ENCODE peak calls at places on chromosome 11, in six cellular contexts. One of them, this sample, is unnamed. For H3K4me1, the result is how much of the 10 kb centered on the place peaks cover.

GRCh38 chr11:116935514-116935913 is 98.1 kb upstream of the APOA1 start:
- ATAC-seq in A549: no peak
- ATAC-seq in GM12878: no peak
- ATAC-seq in K562: no peak
- ATAC-seq in upper lobe of left lung: no peak
- ATAC-seq in HepG2: no peak
- ATAC-seq in this sample: no peak

GRCh38 chr11:109033627-109034340 is 368.9 kb downstream of the DDX10 start:
- ATAC-seq in HepG2: no peak
- ATAC-seq in upper lobe of left lung: no peak
- ATAC-seq in K562: no peak
- ATAC-seq in GM12878: no peak
- ATAC-seq in A549: no peak
- ATAC-seq in this sample: no peak

GRCh38 chr11:72406536-72407507 is 27.5 kb downstream of the CLPB start:
- ATAC-seq in HepG2: peak
- ATAC-seq in A549: no peak
- ATAC-seq in upper lobe of left lung: no peak
- ATAC-seq in K562: no peak
- ATAC-seq in GM12878: no peak
- ATAC-seq in this sample: no peak

GRCh38 chr11:131643171-131643570 is 272.8 kb downstream of the NTM start:
- ATAC-seq in HepG2: no peak
- ATAC-seq in upper lobe of left lung: peak
- ATAC-seq in GM12878: no peak
- ATAC-seq in K562: no peak
- ATAC-seq in A549: no peak
- ATAC-seq in this sample: no peak

GRCh38 chr11:67468509-67468834 is 579 bp downstream of the TMEM134 start:
- ATAC-seq in GM12878: peak
- ATAC-seq in K562: no peak
- ATAC-seq in A549: peak
- ATAC-seq in upper lobe of left lung: no peak
- ATAC-seq in HepG2: peak
- ATAC-seq in this sample: no peak

GRCh38 chr11:76543006-76543703 is 98.3 kb downstream of the EMSY start:
- ATAC-seq in upper lobe of left lung: no peak
- ATAC-seq in K562: peak
- ATAC-seq in A549: no peak
- ATAC-seq in GM12878: no peak
- ATAC-seq in HepG2: no peak
- ATAC-seq in this sample: no peak

GRCh38 chr11:30447246-30447645 is 124.3 kb downstream of the ARL14EP start:
- ATAC-seq in A549: no peak
- ATAC-seq in HepG2: no peak
- ATAC-seq in GM12878: no peak
- ATAC-seq in upper lobe of left lung: no peak
- ATAC-seq in K562: no peak
- ATAC-seq in this sample: no peak

GRCh38 chr11:122002926-122003325 is 113.1 kb downstream of the BLID start:
- ATAC-seq in HepG2: no peak
- ATAC-seq in K562: no peak
- ATAC-seq in A549: no peak
- ATAC-seq in upper lobe of left lung: no peak
- ATAC-seq in GM12878: no peak
- ATAC-seq in this sample: no peak

GRCh38 chr11:68589817-68590216 is 94.5 kb upstream of the GAL start:
- ATAC-seq in A549: no peak
- ATAC-seq in K562: no peak
- ATAC-seq in HepG2: no peak
- ATAC-seq in upper lobe of left lung: no peak
- ATAC-seq in GM12878: no peak
- ATAC-seq in this sample: no peak

GRCh38 chr11:118908931-118909618 is 16.7 kb downstream of the BCL9L start:
- ATAC-seq in K562: no peak
- ATAC-seq in HepG2: no peak
- ATAC-seq in GM12878: no peak
- ATAC-seq in upper lobe of left lung: peak
- ATAC-seq in A549: peak
- ATAC-seq in this sample: peak
- TF ChIP-seq EP300 in K562: no peak
- TF ChIP-seq EP300 in HepG2: no peak
- TF ChIP-seq EP300 in GM12878: no peak
- TF ChIP-seq EP300 in upper lobe of left lung: no peak
- TF ChIP-seq EP300 in A549: peak
- TF ChIP-seq EP300 in this sample: no peak

GRCh38 chr11:2942872-2943710 is 13.9 kb upstream of the PHLDA2 start:
- ATAC-seq in GM12878: peak
- ATAC-seq in A549: no peak
- ATAC-seq in upper lobe of left lung: no peak
- ATAC-seq in K562: peak
- ATAC-seq in HepG2: peak
- ATAC-seq in this sample: no peak
- TF ChIP-seq POLR2A in GM12878: peak
- TF ChIP-seq POLR2A in A549: no peak
- TF ChIP-seq POLR2A in upper lobe of left lung: no peak
- TF ChIP-seq POLR2A in K562: peak
- TF ChIP-seq POLR2A in HepG2: no peak
- TF ChIP-seq POLR2A in this sample: no peak

GRCh38 chr11:64859542-64860414 is 15.3 kb upstream of the CDC42BPG start:
- ATAC-seq in A549: no peak
- ATAC-seq in GM12878: peak
- ATAC-seq in upper lobe of left lung: no peak
- ATAC-seq in HepG2: no peak
- ATAC-seq in K562: no peak
- ATAC-seq in this sample: no peak
- H3K4me1 ChIP-seq in A549: under half
- H3K4me1 ChIP-seq in GM12878: half or more
- H3K4me1 ChIP-seq in upper lobe of left lung: half or more
- H3K4me1 ChIP-seq in HepG2: half or more
- H3K4me1 ChIP-seq in K562: half or more
- H3K4me1 ChIP-seq in this sample: under half

DNA sequence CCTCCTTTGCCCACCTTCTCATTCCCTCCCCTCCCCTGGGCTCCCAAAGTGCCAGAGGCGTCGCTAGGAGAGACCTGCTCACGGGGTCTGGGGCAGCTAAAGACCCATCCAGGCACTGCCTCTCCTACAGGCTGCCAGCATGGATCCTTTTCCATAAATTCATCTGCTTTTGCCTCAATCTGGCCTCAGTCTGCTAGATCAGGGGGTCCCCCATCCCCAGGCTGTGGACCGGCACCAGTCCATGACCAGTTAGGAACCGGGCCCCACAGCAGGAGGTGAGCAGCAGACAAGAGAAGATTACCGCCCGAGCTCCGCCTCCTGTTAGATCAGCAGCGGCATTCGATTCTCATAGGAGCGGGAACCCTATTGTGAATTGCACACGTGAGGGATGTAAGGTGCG is 12.3 kb downstream of the LTO1 start:
- ATAC-seq in GM12878: no peak
- ATAC-seq in HepG2: no peak
- ATAC-seq in upper lobe of left lung: no peak
- ATAC-seq in A549: no peak
- ATAC-seq in K562: no peak
- ATAC-seq in this sample: no peak
- TF ChIP-seq EP300 in GM12878: no peak
- TF ChIP-seq EP300 in HepG2: no peak
- TF ChIP-seq EP300 in upper lobe of left lung: no peak
- TF ChIP-seq EP300 in A549: no peak
- TF ChIP-seq EP300 in K562: no peak
- TF ChIP-seq EP300 in this sample: no peak

GRCh38 chr11:26626346-26626745 is 54.3 kb upstream of the MUC15 start:
- ATAC-seq in HepG2: no peak
- ATAC-seq in A549: no peak
- ATAC-seq in GM12878: no peak
- ATAC-seq in K562: no peak
- ATAC-seq in upper lobe of left lung: no peak
- ATAC-seq in this sample: no peak
- TF ChIP-seq POLR2A in HepG2: no peak
- TF ChIP-seq POLR2A in A549: no peak
- TF ChIP-seq POLR2A in GM12878: no peak
- TF ChIP-seq POLR2A in K562: no peak
- TF ChIP-seq POLR2A in upper lobe of left lung: no peak
- TF ChIP-seq POLR2A in this sample: no peak

GRCh38 chr11:119101367-119101758 is 290 bp downstream of the DPAGT1 start:
- ATAC-seq in A549: peak
- ATAC-seq in GM12878: peak
- ATAC-seq in upper lobe of left lung: peak
- ATAC-seq in HepG2: peak
- ATAC-seq in K562: peak
- ATAC-seq in this sample: no peak

GRCh38 chr11:119101759-119102423 is at the start of gene DPAGT1:
- ATAC-seq in K562: peak
- ATAC-seq in upper lobe of left lung: peak
- ATAC-seq in HepG2: peak
- ATAC-seq in A549: peak
- ATAC-seq in GM12878: peak
- ATAC-seq in this sample: peak

GRCh38 chr11:119106564-119107537 is at the start of gene C2CD2L:
- ATAC-seq in GM12878: peak
- ATAC-seq in A549: peak
- ATAC-seq in upper lobe of left lung: peak
- ATAC-seq in K562: peak
- ATAC-seq in HepG2: peak
- ATAC-seq in this sample: peak

GRCh38 chr11:119100960-119101349 is 698 bp downstream of the DPAGT1 start:
- ATAC-seq in A549: no peak
- ATAC-seq in HepG2: no peak
- ATAC-seq in K562: no peak
- ATAC-seq in GM12878: no peak
- ATAC-seq in upper lobe of left lung: no peak
- ATAC-seq in this sample: no peak

GRCh38 chr11:119103793-119104192 is 2.1 kb upstream of the DPAGT1 start:
- ATAC-seq in HepG2: no peak
- ATAC-seq in GM12878: no peak
- ATAC-seq in A549: no peak
- ATAC-seq in upper lobe of left lung: no peak
- ATAC-seq in K562: no peak
- ATAC-seq in this sample: no peak
- H3K4me1 ChIP-seq in HepG2: under half
- H3K4me1 ChIP-seq in GM12878: under half
- H3K4me1 ChIP-seq in A549: under half
- H3K4me1 ChIP-seq in upper lobe of left lung: under half
- H3K4me1 ChIP-seq in K562: under half
- H3K4me1 ChIP-seq in this sample: under half

This sample was measured in gastroesophageal sphincter.